ENCODE peak calls at places on chromosomes 16 and 17, in ten cellular contexts. One of them, this sample, is unnamed.

GRCh38 chr17:46047398-46047797 is 48.3 kb downstream of the STH start:
- DNase-seq in activated CD4-positive, alpha-beta T cell treated with anti-CD3 and anti-CD28 coated beads, Interleukin-2, amount 50 U/mL, for 1 hour: no peak
- DNase-seq in effector CD4-positive, alpha-beta T cell: no peak
- DNase-seq in cardiac septum: no peak
- DNase-seq in B cell: no peak
- DNase-seq in ELR: no peak
- DNase-seq in stimulated activated CD8-positive, alpha-beta memory T cell treated with anti-CD3 and anti-CD28 coated beads, Interleukin-2, amount 100 ng/mL, for 48 hours: no peak
- DNase-seq in ascending aorta: no peak
- DNase-seq in HAP-1: no peak
- DNase-seq in NCI-H82: no peak
- DNase-seq in this sample: no peak

GRCh38 chr16:48955791-48956190 is 325.8 kb downstream of the CBLN1 start:
- DNase-seq in activated CD4-positive, alpha-beta T cell treated with anti-CD3 and anti-CD28 coated beads, Interleukin-2, amount 50 U/mL, for 1 hour: no peak
- DNase-seq in effector CD4-positive, alpha-beta T cell: no peak
- DNase-seq in cardiac septum: no peak
- DNase-seq in B cell: no peak
- DNase-seq in ELR: no peak
- DNase-seq in stimulated activated CD8-positive, alpha-beta memory T cell treated with anti-CD3 and anti-CD28 coated beads, Interleukin-2, amount 100 ng/mL, for 48 hours: no peak
- DNase-seq in ascending aorta: no peak
- DNase-seq in HAP-1: no peak
- DNase-seq in NCI-H82: peak; percentile 87
- DNase-seq in this sample: no peak

GRCh38 chr17:41480136-41480535 is 815 bp downstream of the KRT35 start:
- DNase-seq in activated CD4-positive, alpha-beta T cell treated with anti-CD3 and anti-CD28 coated beads, Interleukin-2, amount 50 U/mL, for 1 hour: no peak
- DNase-seq in effector CD4-positive, alpha-beta T cell: no peak
- DNase-seq in cardiac septum: no peak
- DNase-seq in B cell: no peak
- DNase-seq in ELR: no peak
- DNase-seq in stimulated activated CD8-positive, alpha-beta memory T cell treated with anti-CD3 and anti-CD28 coated beads, Interleukin-2, amount 100 ng/mL, for 48 hours: no peak
- DNase-seq in ascending aorta: no peak
- DNase-seq in HAP-1: no peak
- DNase-seq in NCI-H82: no peak
- DNase-seq in this sample: no peak

GRCh38 chr17:75086496-75087181 is 1.1 kb upstream of the SLC16A5 start:
- DNase-seq in activated CD4-positive, alpha-beta T cell treated with anti-CD3 and anti-CD28 coated beads, Interleukin-2, amount 50 U/mL, for 1 hour: no peak
- DNase-seq in effector CD4-positive, alpha-beta T cell: no peak
- DNase-seq in cardiac septum: no peak
- DNase-seq in B cell: no peak
- DNase-seq in ELR: no peak
- DNase-seq in stimulated activated CD8-positive, alpha-beta memory T cell treated with anti-CD3 and anti-CD28 coated beads, Interleukin-2, amount 100 ng/mL, for 48 hours: no peak
- DNase-seq in ascending aorta: no peak
- DNase-seq in HAP-1: no peak
- DNase-seq in NCI-H82: no peak
- DNase-seq in this sample: no peak

GRCh38 chr16:74936902-74937560 is 47.9 kb downstream of the WDR59 start:
- DNase-seq in activated CD4-positive, alpha-beta T cell treated with anti-CD3 and anti-CD28 coated beads, Interleukin-2, amount 50 U/mL, for 1 hour: no peak
- DNase-seq in effector CD4-positive, alpha-beta T cell: no peak
- DNase-seq in cardiac septum: no peak
- DNase-seq in B cell: no peak
- DNase-seq in ELR: peak; percentile 85
- DNase-seq in stimulated activated CD8-positive, alpha-beta memory T cell treated with anti-CD3 and anti-CD28 coated beads, Interleukin-2, amount 100 ng/mL, for 48 hours: no peak
- DNase-seq in ascending aorta: no peak
- DNase-seq in HAP-1: no peak
- DNase-seq in NCI-H82: no peak
- DNase-seq in this sample: peak; percentile 97

GRCh38 chr17:65364408-65364807 is 197.0 kb downstream of the AXIN2 start:
- DNase-seq in activated CD4-positive, alpha-beta T cell treated with anti-CD3 and anti-CD28 coated beads, Interleukin-2, amount 50 U/mL, for 1 hour: no peak
- DNase-seq in effector CD4-positive, alpha-beta T cell: no peak
- DNase-seq in cardiac septum: no peak
- DNase-seq in B cell: no peak
- DNase-seq in ELR: no peak
- DNase-seq in stimulated activated CD8-positive, alpha-beta memory T cell treated with anti-CD3 and anti-CD28 coated beads, Interleukin-2, amount 100 ng/mL, for 48 hours: no peak
- DNase-seq in ascending aorta: no peak
- DNase-seq in HAP-1: no peak
- DNase-seq in NCI-H82: no peak
- DNase-seq in this sample: no peak

GRCh38 chr17:4994081-4994595 is 3.2 kb downstream of the INCA1 start:
- DNase-seq in activated CD4-positive, alpha-beta T cell treated with anti-CD3 and anti-CD28 coated beads, Interleukin-2, amount 50 U/mL, for 1 hour: no peak
- DNase-seq in effector CD4-positive, alpha-beta T cell: no peak
- DNase-seq in cardiac septum: no peak
- DNase-seq in B cell: no peak
- DNase-seq in ELR: no peak
- DNase-seq in stimulated activated CD8-positive, alpha-beta memory T cell treated with anti-CD3 and anti-CD28 coated beads, Interleukin-2, amount 100 ng/mL, for 48 hours: no peak
- DNase-seq in ascending aorta: no peak
- DNase-seq in HAP-1: no peak
- DNase-seq in NCI-H82: peak; percentile 49
- DNase-seq in this sample: no peak

GRCh38 chr16:62036101-62036806 is at the start of gene CDH8:
- DNase-seq in activated CD4-positive, alpha-beta T cell treated with anti-CD3 and anti-CD28 coated beads, Interleukin-2, amount 50 U/mL, for 1 hour: no peak
- DNase-seq in effector CD4-positive, alpha-beta T cell: no peak
- DNase-seq in cardiac septum: no peak
- DNase-seq in B cell: no peak
- DNase-seq in ELR: no peak
- DNase-seq in stimulated activated CD8-positive, alpha-beta memory T cell treated with anti-CD3 and anti-CD28 coated beads, Interleukin-2, amount 100 ng/mL, for 48 hours: no peak
- DNase-seq in ascending aorta: peak; percentile 63
- DNase-seq in HAP-1: no peak
- DNase-seq in NCI-H82: peak; percentile 53
- DNase-seq in this sample: peak; percentile 40

GRCh38 chr16:75472908-75473877 is 8.7 kb upstream of the TMEM170A start:
- DNase-seq in activated CD4-positive, alpha-beta T cell treated with anti-CD3 and anti-CD28 coated beads, Interleukin-2, amount 50 U/mL, for 1 hour: no peak
- DNase-seq in effector CD4-positive, alpha-beta T cell: no peak
- DNase-seq in cardiac septum: no peak
- DNase-seq in B cell: no peak
- DNase-seq in ELR: no peak
- DNase-seq in stimulated activated CD8-positive, alpha-beta memory T cell treated with anti-CD3 and anti-CD28 coated beads, Interleukin-2, amount 100 ng/mL, for 48 hours: no peak
- DNase-seq in ascending aorta: no peak
- DNase-seq in HAP-1: no peak
- DNase-seq in NCI-H82: no peak
- DNase-seq in this sample: no peak

GRCh38 chr17:29133146-29133713 is 47.0 kb downstream of the MYO18A start:
- DNase-seq in activated CD4-positive, alpha-beta T cell treated with anti-CD3 and anti-CD28 coated beads, Interleukin-2, amount 50 U/mL, for 1 hour: no peak
- DNase-seq in effector CD4-positive, alpha-beta T cell: no peak
- DNase-seq in cardiac septum: peak; percentile 78
- DNase-seq in B cell: no peak
- DNase-seq in ELR: peak; percentile 85
- DNase-seq in stimulated activated CD8-positive, alpha-beta memory T cell treated with anti-CD3 and anti-CD28 coated beads, Interleukin-2, amount 100 ng/mL, for 48 hours: no peak
- DNase-seq in ascending aorta: peak; percentile 90
- DNase-seq in HAP-1: no peak
- DNase-seq in NCI-H82: no peak
- DNase-seq in this sample: peak; percentile 74

GRCh38 chr16:54363760-54364159 is 77.2 kb upstream of the IRX3 start:
- DNase-seq in activated CD4-positive, alpha-beta T cell treated with anti-CD3 and anti-CD28 coated beads, Interleukin-2, amount 50 U/mL, for 1 hour: no peak
- DNase-seq in effector CD4-positive, alpha-beta T cell: no peak
- DNase-seq in cardiac septum: peak; percentile 29
- DNase-seq in B cell: no peak
- DNase-seq in ELR: no peak
- DNase-seq in stimulated activated CD8-positive, alpha-beta memory T cell treated with anti-CD3 and anti-CD28 coated beads, Interleukin-2, amount 100 ng/mL, for 48 hours: no peak
- DNase-seq in ascending aorta: no peak
- DNase-seq in HAP-1: no peak
- DNase-seq in NCI-H82: no peak
- DNase-seq in this sample: no peak

GRCh38 chr17:79937981-79938695 is 97.5 kb downstream of the TBC1D16 start:
- DNase-seq in activated CD4-positive, alpha-beta T cell treated with anti-CD3 and anti-CD28 coated beads, Interleukin-2, amount 50 U/mL, for 1 hour: no peak
- DNase-seq in effector CD4-positive, alpha-beta T cell: no peak
- DNase-seq in cardiac septum: no peak
- DNase-seq in B cell: no peak
- DNase-seq in ELR: no peak
- DNase-seq in stimulated activated CD8-positive, alpha-beta memory T cell treated with anti-CD3 and anti-CD28 coated beads, Interleukin-2, amount 100 ng/mL, for 48 hours: no peak
- DNase-seq in ascending aorta: no peak
- DNase-seq in HAP-1: no peak
- DNase-seq in NCI-H82: peak; percentile 99
- DNase-seq in this sample: no peak

GRCh38 chr17:28390984-28391383 is 15.0 kb downstream of the SLC46A1 start:
- DNase-seq in activated CD4-positive, alpha-beta T cell treated with anti-CD3 and anti-CD28 coated beads, Interleukin-2, amount 50 U/mL, for 1 hour: no peak
- DNase-seq in effector CD4-positive, alpha-beta T cell: no peak
- DNase-seq in cardiac septum: no peak
- DNase-seq in B cell: no peak
- DNase-seq in ELR: no peak
- DNase-seq in stimulated activated CD8-positive, alpha-beta memory T cell treated with anti-CD3 and anti-CD28 coated beads, Interleukin-2, amount 100 ng/mL, for 48 hours: no peak
- DNase-seq in ascending aorta: no peak
- DNase-seq in HAP-1: no peak
- DNase-seq in NCI-H82: no peak
- DNase-seq in this sample: no peak

GRCh38 chr16:76204249-76204648 is 73.0 kb upstream of the CNTNAP4 start:
- DNase-seq in activated CD4-positive, alpha-beta T cell treated with anti-CD3 and anti-CD28 coated beads, Interleukin-2, amount 50 U/mL, for 1 hour: no peak
- DNase-seq in effector CD4-positive, alpha-beta T cell: no peak
- DNase-seq in cardiac septum: no peak
- DNase-seq in B cell: no peak
- DNase-seq in ELR: no peak
- DNase-seq in stimulated activated CD8-positive, alpha-beta memory T cell treated with anti-CD3 and anti-CD28 coated beads, Interleukin-2, amount 100 ng/mL, for 48 hours: no peak
- DNase-seq in ascending aorta: no peak
- DNase-seq in HAP-1: no peak
- DNase-seq in NCI-H82: no peak
- DNase-seq in this sample: no peak

GRCh38 chr16:17887963-17888362 is 417.2 kb upstream of the XYLT1 start:
- DNase-seq in activated CD4-positive, alpha-beta T cell treated with anti-CD3 and anti-CD28 coated beads, Interleukin-2, amount 50 U/mL, for 1 hour: no peak
- DNase-seq in effector CD4-positive, alpha-beta T cell: no peak
- DNase-seq in cardiac septum: no peak
- DNase-seq in B cell: no peak
- DNase-seq in ELR: peak; percentile 16
- DNase-seq in stimulated activated CD8-positive, alpha-beta memory T cell treated with anti-CD3 and anti-CD28 coated beads, Interleukin-2, amount 100 ng/mL, for 48 hours: no peak
- DNase-seq in ascending aorta: no peak
- DNase-seq in HAP-1: no peak
- DNase-seq in NCI-H82: no peak
- DNase-seq in this sample: no peak

GRCh38 chr16:22053921-22054341 is 38.4 kb upstream of the VWA3A start:
- DNase-seq in activated CD4-positive, alpha-beta T cell treated with anti-CD3 and anti-CD28 coated beads, Interleukin-2, amount 50 U/mL, for 1 hour: no peak
- DNase-seq in effector CD4-positive, alpha-beta T cell: no peak
- DNase-seq in cardiac septum: no peak
- DNase-seq in B cell: no peak
- DNase-seq in ELR: no peak
- DNase-seq in stimulated activated CD8-positive, alpha-beta memory T cell treated with anti-CD3 and anti-CD28 coated beads, Interleukin-2, amount 100 ng/mL, for 48 hours: no peak
- DNase-seq in ascending aorta: no peak
- DNase-seq in HAP-1: no peak
- DNase-seq in NCI-H82: no peak
- DNase-seq in this sample: no peak

This sample was measured in LHCN-M2.